ENCODE peak calls at places on chromosomes 16 and 17, in four cellular contexts. L is aorta; W is CD8-positive, alpha-beta memory T cell; X is H1. K is an unnamed sample.

GRCh38 chr17:34712481-34713195 is 133.3 kb downstream of the TMEM132E start:
- DNase-seq in L (no peak), X (no peak), W (no peak), K (no peak)

GRCh38 chr16:47311738-47312505 is 148.9 kb downstream of the ITFG1 start:
- DNase-seq in L (no peak), W (no peak), X (peak; percentile 17), K (no peak)

GRCh38 chr16:67013238-67013822 is 15.6 kb upstream of the CBFB start:
- DNase-seq in L (no peak), X (no peak), W (no peak), K (no peak)

GRCh38 chr16:81543571-81543970 is 99.0 kb downstream of the CMIP start:
- DNase-seq in W (no peak), X (no peak), L (no peak), K (no peak)

GRCh38 chr16:11791144-11791828 is 5.8 kb downstream of the ZC3H7A start:
- DNase-seq in X (no peak), W (no peak), L (no peak), K (no peak)

GRCh38 chr16:751152-752007 is 9.2 kb upstream of the MSLN start:
- DNase-seq in X (no peak), L (no peak), W (no peak), K (no peak)

GRCh38 chr17:55417411-55418268 is 4.0 kb downstream of the MMD start:
- DNase-seq in W (no peak), L (no peak), X (no peak), K (no peak)

GRCh38 chr17:48540213-48540612 is 4.7 kb downstream of the HOXB2 start:
- DNase-seq in W (no peak), L (no peak), X (no peak), K (no peak)

GRCh38 chr17:29613371-29613837 is 9.3 kb downstream of the CORO6 start:
- DNase-seq in X (no peak), W (peak; percentile 93), L (peak; percentile 96), K (no peak)

GRCh38 chr17:42878123-42878880 is 22.3 kb upstream of the G6PC1 start:
- DNase-seq in W (no peak), L (no peak), X (peak; percentile 15), K (no peak)

GRCh38 chr17:42918902-42919521 is 18.4 kb downstream of the G6PC1 start:
- DNase-seq in W (no peak), L (no peak), X (no peak), K (no peak)

GRCh38 chr17:78051186-78051972 is 77.2 kb downstream of the TMC6 start:
- DNase-seq in L (no peak), X (no peak), W (no peak), K (no peak)

GRCh38 chr17:78045316-78045715 is 83.2 kb downstream of the TMC6 start:
- DNase-seq in L (no peak), X (no peak), W (no peak), K (no peak)

GRCh38 chr17:78046923-78047322 is 81.6 kb downstream of the TMC6 start:
- DNase-seq in W (no peak), X (no peak), L (no peak), K (no peak)

GRCh38 chr17:78049609-78050008 is 78.9 kb downstream of the TMC6 start:
- DNase-seq in X (no peak), L (no peak), W (no peak), K (no peak)

GRCh38 chr17:78048346-78049292 is 79.9 kb downstream of the TMC6 start:
- DNase-seq in X (no peak), L (no peak), W (no peak), K (no peak)
- H3K4me3 ChIP-seq in X (no peak overlapping the region), L (no peak overlapping the region), W (no peak overlapping the region), K (no peak overlapping the region)

DNA sequence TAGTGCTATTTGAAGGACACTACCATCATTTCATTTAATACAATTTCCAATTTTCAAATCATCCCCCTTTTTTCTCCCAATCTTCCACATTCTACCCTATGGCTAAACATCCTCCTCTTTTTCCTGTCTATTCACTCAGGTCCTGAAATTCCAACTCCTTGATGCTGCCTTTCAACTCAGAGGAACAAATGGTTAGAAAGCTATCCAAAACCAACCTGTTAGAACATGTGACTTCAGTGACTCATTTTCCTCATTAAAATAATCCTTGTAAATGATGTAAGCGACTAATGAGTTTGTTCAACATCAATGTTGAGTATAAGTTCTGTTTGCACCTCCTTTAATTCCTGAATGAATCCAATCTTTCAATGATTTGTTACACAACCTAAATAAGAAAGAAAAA is 5.5 kb downstream of the PSMD12 start:
- DNase-seq in L (no peak), W (no peak), X (no peak), K (no peak)
- H3K4me1 ChIP-seq in L (no peaks in the 10 kb centered on the region), W (peaks cover 55% of the 10 kb centered on the region), X (peaks cover 3% of the 10 kb centered on the region), K (peaks cover 10% of the 10 kb centered on the region)

GRCh38 chr17:49895812-49896211 is 47.9 kb upstream of the TAC4 start:
- DNase-seq in W (no peak), X (no peak), L (no peak), K (no peak)
- H3K27me3 ChIP-seq in W (peaks cover 16% of the 10 kb centered on the region), X (peaks cover 17% of the 10 kb centered on the region), L (no peaks in the 10 kb centered on the region), K (peaks cover 12% of the 10 kb centered on the region)

GRCh38 chr17:79607941-79608728 is 2.7 kb downstream of the RBFOX3 start:
- DNase-seq in X (peak; percentile 38), W (no peak), L (no peak), K (peak; percentile 10)

GRCh38 chr17:79609175-79609589 is 1.7 kb downstream of the RBFOX3 start:
- DNase-seq in L (no peak), W (no peak), X (no peak), K (no peak)

GRCh38 chr17:79608729-79609039 is 2.2 kb downstream of the RBFOX3 start:
- DNase-seq in L (no peak), X (no peak), W (no peak), K (no peak)

GRCh38 chr17:79609616-79610150 is 1.2 kb downstream of the RBFOX3 start:
- DNase-seq in L (no peak), W (no peak), X (no peak), K (no peak)

GRCh38 chr17:79610151-79610645 is 653 bp downstream of the RBFOX3 start:
- DNase-seq in W (no peak), L (no peak), X (no peak), K (no peak)
- H3K4me3 ChIP-seq in W (no peak overlapping the region), L (no peak overlapping the region), X (peak overlapping the region; percentile 60), K (no peak overlapping the region)

K was measured in HAP-1.